ENCODE peak calls at places on chromosomes 12 and 14, in eight cellular contexts. T is NCI-H1105; W is EL; O is epithelial cell of prostate; V is pancreas; N is CD4-positive, alpha-beta T cell; Y is activated CD8-positive, alpha-beta memory T cell treated with anti-CD3 and anti-CD28 coated beads, Interleukin-2, amount 50 U/mL, for 4 hours; C is activated CD4-positive, alpha-beta T cell treated with anti-CD3 and anti-CD28 coated beads, Interleukin-2, amount 50 U/mL, for 4 hours. Z is an unnamed sample.

GRCh38 chr14:55614304-55614703 is 34.3 kb downstream of the KTN1 start:
- DNase-seq in T (no peak), W (no peak), O (no peak), V (no peak), N (no peak), Y (no peak), C (no peak), Z (no peak)

GRCh38 chr14:59897757-59898383 is 22.1 kb upstream of the LRRC9 start:
- DNase-seq in T (no peak), W (peak; percentile 15), O (no peak), V (no peak), N (no peak), Y (no peak), C (no peak), Z (no peak)

GRCh38 chr14:76274324-76274723 is 101.6 kb upstream of the ESRRB start:
- DNase-seq in T (no peak), W (no peak), O (no peak), V (no peak), N (no peak), Y (no peak), C (no peak), Z (no peak)

GRCh38 chr14:101481557-101481956 is 79.7 kb upstream of the DIO3 start:
- DNase-seq in T (no peak), W (no peak), O (no peak), V (no peak), N (no peak), Y (no peak), C (no peak), Z (peak; percentile 1)

GRCh38 chr14:33432407-33433023 is 493.8 kb downstream of the NPAS3 start:
- DNase-seq in T (peak; percentile 42), W (peak; percentile 18), O (no peak), V (no peak), N (no peak), Y (no peak), C (no peak), Z (no peak)

GRCh38 chr12:61523276-61523992 is 736.8 kb upstream of the USP15 start:
- DNase-seq in T (no peak), W (no peak), O (no peak), V (no peak), N (no peak), Y (no peak), C (no peak), Z (no peak)

GRCh38 chr14:100673085-100673806 is 53.4 kb upstream of the DLK1 start:
- DNase-seq in T (peak; percentile 96), W (no peak), O (no peak), V (peak; percentile 69), N (no peak), Y (no peak), C (no peak), Z (no peak)

GRCh38 chr14:65613251-65613650 is 200.7 kb downstream of the FUT8 start:
- DNase-seq in T (no peak), W (no peak), O (no peak), V (no peak), N (no peak), Y (no peak), C (no peak), Z (no peak)

GRCh38 chr12:130576286-130576933 is 139.7 kb downstream of the RIMBP2 start:
- DNase-seq in T (no peak), W (no peak), O (no peak), V (no peak), N (no peak), Y (no peak), C (no peak), Z (no peak)

GRCh38 chr12:52258335-52258901 is 16.0 kb upstream of the KRT86 start:
- DNase-seq in T (no peak), W (no peak), O (no peak), V (no peak), N (no peak), Y (no peak), C (no peak), Z (no peak)

GRCh38 chr14:75457024-75457390 is 29.2 kb downstream of the JDP2 start:
- DNase-seq in T (no peak), W (no peak), O (no peak), V (no peak), N (no peak), Y (no peak), C (no peak), Z (no peak)

GRCh38 chr12:92543872-92544271 is 158.9 kb upstream of the PLEKHG7 start:
- DNase-seq in T (no peak), W (no peak), O (no peak), V (no peak), N (no peak), Y (no peak), C (no peak), Z (no peak)

GRCh38 chr12:108201808-108202207 is 72.7 kb downstream of the WSCD2 start:
- DNase-seq in T (no peak), W (no peak), O (no peak), V (no peak), N (no peak), Y (no peak), C (no peak), Z (no peak)

GRCh38 chr12:85894653-85895052 is 20.6 kb downstream of the NTS start:
- DNase-seq in T (no peak), W (no peak), O (no peak), V (no peak), N (no peak), Y (no peak), C (no peak), Z (no peak)

GRCh38 chr12:88923631-88924030 is 343.4 kb upstream of the KITLG start:
- DNase-seq in T (no peak), W (no peak), O (no peak), V (no peak), N (no peak), Y (no peak), C (no peak), Z (no peak)

GRCh38 chr14:91202234-91202974 is 42.1 kb downstream of the GPR68 start:
- DNase-seq in T (no peak), W (no peak), O (no peak), V (no peak), N (no peak), Y (no peak), C (no peak), Z (no peak)

GRCh38 chr12:123643911-123644310 is 10.3 kb downstream of the GTF2H3 start:
- DNase-seq in T (no peak), W (no peak), O (no peak), V (no peak), N (no peak), Y (no peak), C (no peak), Z (no peak)

GRCh38 chr14:25122188-25122587 is 72.2 kb upstream of the STXBP6 start:
- DNase-seq in T (no peak), W (peak; percentile 69), O (no peak), V (no peak), N (no peak), Y (no peak), C (no peak), Z (no peak)

GRCh38 chr14:69300601-69301221 is 40.8 kb downstream of the GALNT16 start:
- DNase-seq in T (no peak), W (no peak), O (no peak), V (no peak), N (no peak), Y (no peak), C (no peak), Z (no peak)

GRCh38 chr12:9364224-9365176 is 156.3 kb upstream of the PZP start:
- DNase-seq in T (no peak), W (peak; percentile 63), O (peak; percentile 92), V (no peak), N (no peak), Y (no peak), C (no peak), Z (no peak)

GRCh38 chr12:126944684-126945083 is 1322.3 kb upstream of the TMEM132C start:
- DNase-seq in T (no peak), W (no peak), O (no peak), V (no peak), N (no peak), Y (no peak), C (no peak), Z (no peak)

GRCh38 chr14:23118506-23119361 is at the start of gene CEBPE:
- DNase-seq in T (no peak), W (no peak), O (no peak), V (no peak), N (no peak), Y (no peak), C (no peak), Z (no peak)

GRCh38 chr14:94483729-94484275 is 7.8 kb upstream of the SERPINA9 start:
- DNase-seq in T (no peak), W (peak; percentile 71), O (no peak), V (no peak), N (no peak), Y (no peak), C (no peak), Z (no peak)

GRCh38 chr14:89324501-89325298 is 92.3 kb downstream of the FOXN3 start:
- DNase-seq in T (no peak), W (no peak), O (no peak), V (no peak), N (no peak), Y (no peak), C (no peak), Z (no peak)